ENCODE peak calls at places on chromosomes 13 and 19, in six cellular contexts. I is H1, W is endothelial cell of umbilical vein, C is K562, B is HCT116, L is GM12878. N is an unnamed sample.

GRCh38 chr19:57192064-57192395 is 730 bp downstream of the ZNF264 start:
- DNase-seq in B (no peak), W (no peak), I (no peak), C (no peak), L (no peak), N (no peak)

GRCh38 chr13:30577381-30577780 is 40.3 kb upstream of the USPL1 start:
- DNase-seq in B (peak; percentile 57), I (no peak), W (no peak), L (peak; percentile 72), C (no peak), N (no peak)

GRCh38 chr19:35756373-35757230 is at the start of gene HSPB6:
- DNase-seq in C (no peak), L (no peak), B (no peak), W (peak; percentile 37), I (no peak), N (no peak)

GRCh38 chr19:30529876-30530275 is 157.7 kb downstream of the ZNF536 start:
- DNase-seq in B (no peak), C (no peak), I (no peak), L (no peak), W (no peak), N (no peak)

GRCh38 chr19:8615813-8616596 is 5.5 kb upstream of the ADAMTS10 start:
- DNase-seq in C (peak; percentile 68), B (peak; percentile 60), I (peak; percentile 87), W (peak; percentile 43), L (no peak), N (no peak)

GRCh38 chr13:48978942-48979601 is 3.4 kb downstream of the FNDC3A start:
- DNase-seq in W (no peak), L (no peak), B (no peak), I (no peak), C (no peak), N (no peak)

GRCh38 chr19:3161453-3161852 is 17.1 kb upstream of the S1PR4 start:
- DNase-seq in W (peak; percentile 37), C (no peak), B (no peak), I (no peak), L (no peak), N (no peak)

GRCh38 chr13:46211521-46212351 is at the start of gene LRRC63:
- DNase-seq in W (peak; percentile 43), L (no peak), B (no peak), I (peak; percentile 81), C (peak; percentile 67), N (no peak)

GRCh38 chr13:113205428-113205931 is 3.0 kb downstream of the PCID2 start:
- DNase-seq in C (no peak), B (no peak), L (no peak), I (no peak), W (peak; percentile 33), N (no peak)

GRCh38 chr19:55870736-55871135 is 34.4 kb downstream of the NLRP4 start:
- DNase-seq in C (no peak), L (no peak), W (no peak), B (no peak), I (no peak), N (no peak)

GRCh38 chr19:6593651-6594416 is 2.9 kb upstream of the CD70 start:
- DNase-seq in C (no peak), L (no peak), B (no peak), W (no peak), I (no peak), N (no peak)

GRCh38 chr19:8194528-8195275 is 14.5 kb upstream of the CERS4 start:
- DNase-seq in L (no peak), I (no peak), W (no peak), B (no peak), C (peak; percentile 6), N (no peak)

GRCh38 chr13:34037636-34038325 is 219.8 kb downstream of the RFC3 start:
- DNase-seq in W (no peak), L (no peak), I (no peak), C (no peak), B (no peak), N (no peak)

GRCh38 chr19:29029271-29029670 is 183.7 kb downstream of the UQCRFS1 start:
- DNase-seq in L (no peak), I (no peak), B (no peak), C (no peak), W (no peak), N (no peak)

GRCh38 chr13:65882810-65883209 is 1347.3 kb downstream of the PCDH9 start:
- DNase-seq in I (no peak), C (no peak), L (no peak), B (no peak), W (no peak), N (no peak)

GRCh38 chr13:67877031-67877430 is 646.9 kb upstream of the PCDH9 start:
- DNase-seq in I (no peak), L (no peak), B (no peak), C (no peak), W (no peak), N (no peak)

GRCh38 chr13:40983269-40983668 is 35.8 kb downstream of the ELF1 start:
- DNase-seq in L (no peak), C (no peak), W (peak; percentile 75), B (no peak), I (no peak), N (no peak)

GRCh38 chr19:2168619-2169424 is 5.1 kb downstream of the DOT1L start:
- DNase-seq in I (no peak), B (peak; percentile 98), L (peak; percentile 92), W (peak; percentile 99), C (peak; percentile 74), N (no peak)

GRCh38 chr13:95281258-95281602 is 20.0 kb downstream of the ABCC4 start:
- DNase-seq in I (no peak), L (no peak), W (no peak), C (no peak), B (no peak), N (no peak)

GRCh38 chr13:80312967-80313366 is 28.0 kb downstream of the SPRY2 start:
- DNase-seq in I (no peak), L (no peak), W (no peak), C (no peak), B (no peak), N (no peak)

GRCh38 chr19:30169196-30169900 is 202.8 kb upstream of the ZNF536 start:
- DNase-seq in C (no peak), W (no peak), B (no peak), L (no peak), I (no peak), N (no peak)

GRCh38 chr19:10764340-10764894 is 46.5 kb downstream of the DNM2 start:
- DNase-seq in I (no peak), W (no peak), C (no peak), B (no peak), L (no peak), N (no peak)

GRCh38 chr13:91482427-91482826 is 84.0 kb downstream of the GPC5 start:
- DNase-seq in C (no peak), W (no peak), L (no peak), I (no peak), B (no peak), N (peak; percentile 66)

GRCh38 chr13:106573855-106574254 is 5.9 kb upstream of the ARGLU1 start:
- DNase-seq in W (no peak), L (no peak), I (no peak), C (no peak), B (no peak), N (no peak)

GRCh38 chr13:27487776-27488175 is 37.4 kb upstream of the MTIF3 start:
- DNase-seq in C (no peak), I (no peak), L (no peak), B (no peak), W (no peak), N (no peak)

GRCh38 chr13:44765076-44765475 is 188.9 kb upstream of the TSC22D1 start:
- DNase-seq in L (no peak), I (no peak), W (no peak), C (no peak), B (no peak), N (no peak)

GRCh38 chr19:6734096-6734696 is 3.2 kb downstream of the GPR108 start:
- DNase-seq in L (no peak), I (no peak), C (no peak), B (no peak), W (peak; percentile 41), N (no peak)

GRCh38 chr13:31200636-31200970 is 828 bp downstream of the B3GLCT start:
- DNase-seq in B (no peak), C (no peak), W (peak; percentile 55), L (no peak), I (peak; percentile 59), N (no peak)

GRCh38 chr19:45354443-45354842 is 13.9 kb downstream of the KLC3 start:
- DNase-seq in L (no peak), W (no peak), I (no peak), C (no peak), B (no peak), N (no peak)

GRCh38 chr13:54536112-54536511 is 1507.5 kb downstream of the OLFM4 start:
- DNase-seq in C (no peak), I (no peak), L (no peak), W (no peak), B (no peak), N (no peak)

GRCh38 chr19:38671654-38672053 is 24.2 kb downstream of the ACTN4 start:
- DNase-seq in B (no peak), I (no peak), C (no peak), W (peak; percentile 68), L (no peak), N (no peak)

GRCh38 chr19:38670921-38671398 is 23.5 kb downstream of the ACTN4 start:
- DNase-seq in C (no peak), B (no peak), L (no peak), I (no peak), W (no peak), N (peak; percentile 42)

GRCh38 chr19:38666662-38667448 is 19.4 kb downstream of the ACTN4 start:
- DNase-seq in I (no peak), C (no peak), W (peak; percentile 90), B (no peak), L (no peak), N (no peak)

GRCh38 chr19:38667552-38668205 is 20.2 kb downstream of the ACTN4 start:
- DNase-seq in L (no peak), C (no peak), I (no peak), B (no peak), W (peak; percentile 58), N (no peak)

GRCh38 chr19:38669532-38669931 is 22.1 kb downstream of the ACTN4 start:
- DNase-seq in B (no peak), W (no peak), L (no peak), C (no peak), I (no peak), N (no peak)
- H3K4me3 ChIP-seq in B (no peak overlapping the region), W (no peak overlapping the region), L (no peak overlapping the region), C (no peak overlapping the region), I (no peak overlapping the region), N (peak overlapping the region; percentile 34)

GRCh38 chr13:109332501-109333499 is 453.6 kb downstream of the IRS2 start:
- DNase-seq in C (no peak), B (no peak), W (no peak), L (no peak), I (no peak), N (no peak)
- H3K9ac ChIP-seq in C (no peak overlapping the region), B (no peak overlapping the region), W (no peak overlapping the region), L (no peak overlapping the region), I (no peak overlapping the region), N (no peak overlapping the region)

GRCh38 chr19:33459220-33459619 is 62.4 kb downstream of the PEPD start:
- DNase-seq in B (no peak), I (no peak), L (no peak), C (no peak), W (no peak), N (no peak)
- TF ChIP-seq POLR2AphosphoS5 in B (no peak), I (no peak), L (no peak), C (no peak), W (no peak), N (no peak)

GRCh38 chr13:71877280-71877653 is 10.3 kb upstream of the DACH1 start:
- DNase-seq in C (no peak), B (no peak), W (no peak), I (peak; percentile 49), L (no peak), N (no peak)
- H3K4me3 ChIP-seq in C (no peak overlapping the region), B (no peak overlapping the region), W (no peak overlapping the region), I (peak overlapping the region; percentile 16), L (no peak overlapping the region), N (no peak overlapping the region)

N was measured in SK-N-MC.